ENCODE peak calls at places on chromosomes 1 and 21, in six cellular contexts. One of them, this sample, is unnamed.

GRCh38 chr1:89524369-89525168 is at the start of gene LRRC8B:
- DNase-seq in CD4-positive, CD25-positive, alpha-beta regulatory T cell: peak; percentile 87
- DNase-seq in HAP-1: peak; percentile 95
- DNase-seq in adrenal gland: peak; percentile 95
- DNase-seq in thoracic aorta: peak; percentile 41
- DNase-seq in neuronal stem cell: peak; percentile 86
- DNase-seq in this sample: peak; percentile 88

GRCh38 chr1:17244826-17245740 is 3.8 kb upstream of the PADI3 start:
- DNase-seq in CD4-positive, CD25-positive, alpha-beta regulatory T cell: no peak
- DNase-seq in HAP-1: no peak
- DNase-seq in adrenal gland: no peak
- DNase-seq in thoracic aorta: no peak
- DNase-seq in neuronal stem cell: no peak
- DNase-seq in this sample: peak; percentile 78

GRCh38 chr21:33168886-33169285 is 60.9 kb upstream of the IFNAR2 start:
- DNase-seq in CD4-positive, CD25-positive, alpha-beta regulatory T cell: no peak
- DNase-seq in HAP-1: no peak
- DNase-seq in adrenal gland: no peak
- DNase-seq in thoracic aorta: no peak
- DNase-seq in neuronal stem cell: no peak
- DNase-seq in this sample: no peak

GRCh38 chr1:222880586-222880985 is 65.7 kb downstream of the DISP1 start:
- DNase-seq in CD4-positive, CD25-positive, alpha-beta regulatory T cell: no peak
- DNase-seq in HAP-1: no peak
- DNase-seq in adrenal gland: no peak
- DNase-seq in thoracic aorta: no peak
- DNase-seq in neuronal stem cell: no peak
- DNase-seq in this sample: peak; percentile 37

GRCh38 chr1:23585321-23586022 is 26.2 kb upstream of the ID3 start:
- DNase-seq in CD4-positive, CD25-positive, alpha-beta regulatory T cell: no peak
- DNase-seq in HAP-1: no peak
- DNase-seq in adrenal gland: peak; percentile 59
- DNase-seq in thoracic aorta: no peak
- DNase-seq in neuronal stem cell: no peak
- DNase-seq in this sample: peak; percentile 70

GRCh38 chr1:183355797-183356196 is 62.4 kb downstream of the NMNAT2 start:
- DNase-seq in CD4-positive, CD25-positive, alpha-beta regulatory T cell: no peak
- DNase-seq in HAP-1: no peak
- DNase-seq in adrenal gland: no peak
- DNase-seq in thoracic aorta: no peak
- DNase-seq in neuronal stem cell: no peak
- DNase-seq in this sample: no peak

GRCh38 chr1:234972411-234973191 is 156.0 kb downstream of the TOMM20 start:
- DNase-seq in CD4-positive, CD25-positive, alpha-beta regulatory T cell: no peak
- DNase-seq in HAP-1: no peak
- DNase-seq in adrenal gland: peak; percentile 53
- DNase-seq in thoracic aorta: no peak
- DNase-seq in neuronal stem cell: no peak
- DNase-seq in this sample: no peak

GRCh38 chr1:39720094-39720999 is 18.3 kb upstream of the PPIE start:
- DNase-seq in CD4-positive, CD25-positive, alpha-beta regulatory T cell: peak; percentile 75
- DNase-seq in HAP-1: no peak
- DNase-seq in adrenal gland: peak; percentile 66
- DNase-seq in thoracic aorta: no peak
- DNase-seq in neuronal stem cell: no peak
- DNase-seq in this sample: no peak

GRCh38 chr21:41236361-41236973 is 68.5 kb downstream of the BACE2 start:
- DNase-seq in CD4-positive, CD25-positive, alpha-beta regulatory T cell: no peak
- DNase-seq in HAP-1: no peak
- DNase-seq in adrenal gland: no peak
- DNase-seq in thoracic aorta: no peak
- DNase-seq in neuronal stem cell: no peak
- DNase-seq in this sample: no peak

GRCh38 chr21:36134820-36135390 is at the start of gene CBR3:
- DNase-seq in CD4-positive, CD25-positive, alpha-beta regulatory T cell: peak; percentile 29
- DNase-seq in HAP-1: peak; percentile 70
- DNase-seq in adrenal gland: no peak
- DNase-seq in thoracic aorta: no peak
- DNase-seq in neuronal stem cell: no peak
- DNase-seq in this sample: peak; percentile 88

DNA sequence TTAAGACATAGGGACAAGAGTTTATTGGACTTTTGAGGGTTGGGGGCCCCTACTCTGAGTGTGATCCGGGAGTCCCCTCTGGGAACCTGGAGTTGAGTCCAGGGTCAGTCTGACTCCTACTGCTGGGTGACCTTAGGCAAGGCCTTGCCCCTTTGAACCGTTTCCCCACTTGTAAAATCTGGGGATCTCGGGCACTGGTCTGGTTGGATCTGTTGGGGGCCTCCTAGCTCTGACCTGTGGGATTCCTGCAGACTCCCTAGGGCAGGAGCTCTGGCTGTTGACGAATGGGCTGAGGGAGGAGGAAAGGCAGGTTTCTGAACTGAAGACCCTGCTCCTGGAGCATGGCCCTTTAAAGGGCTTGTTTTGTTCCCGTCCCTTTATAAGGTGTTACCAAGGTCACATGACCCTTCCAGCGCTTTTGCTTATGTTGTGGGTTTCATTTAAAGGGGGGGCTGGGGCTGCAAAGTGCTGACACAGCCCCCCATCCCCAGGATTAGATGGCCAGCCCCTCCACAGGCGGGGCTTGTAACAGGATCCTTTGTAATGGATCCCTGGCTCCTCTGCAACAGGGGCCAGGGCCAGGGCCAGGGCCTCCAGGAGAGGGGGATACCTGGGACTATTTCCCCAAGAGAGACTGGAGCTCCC is 50.7 kb downstream of the YARS1 start:
- DNase-seq in CD4-positive, CD25-positive, alpha-beta regulatory T cell: no peak
- DNase-seq in HAP-1: no peak
- DNase-seq in adrenal gland: no peak
- DNase-seq in thoracic aorta: no peak
- DNase-seq in neuronal stem cell: no peak
- DNase-seq in this sample: no peak
- H3K4me3 ChIP-seq in CD4-positive, CD25-positive, alpha-beta regulatory T cell: no peak overlapping the region
- H3K4me3 ChIP-seq in HAP-1: no peak overlapping the region
- H3K4me3 ChIP-seq in adrenal gland: no peak overlapping the region
- H3K4me3 ChIP-seq in thoracic aorta: no peak overlapping the region
- H3K4me3 ChIP-seq in neuronal stem cell: no peak overlapping the region
- H3K4me3 ChIP-seq in this sample: no peak overlapping the region

GRCh38 chr1:211309617-211310016 is 17.0 kb upstream of the TRAF5 start:
- DNase-seq in CD4-positive, CD25-positive, alpha-beta regulatory T cell: no peak
- DNase-seq in HAP-1: no peak
- DNase-seq in adrenal gland: no peak
- DNase-seq in thoracic aorta: no peak
- DNase-seq in neuronal stem cell: no peak
- DNase-seq in this sample: no peak
- H3K36me3 ChIP-seq in CD4-positive, CD25-positive, alpha-beta regulatory T cell: peaks cover 42% of the 10 kb centered on the region
- H3K36me3 ChIP-seq in HAP-1: peaks cover 10% of the 10 kb centered on the region
- H3K36me3 ChIP-seq in adrenal gland: no peaks in the 10 kb centered on the region
- H3K36me3 ChIP-seq in thoracic aorta: peaks cover 15% of the 10 kb centered on the region
- H3K36me3 ChIP-seq in neuronal stem cell: peaks cover 9% of the 10 kb centered on the region
- H3K36me3 ChIP-seq in this sample: peaks cover 29% of the 10 kb centered on the region

GRCh38 chr1:35278886-35279554 is 10.5 kb downstream of the ZMYM4 start:
- DNase-seq in CD4-positive, CD25-positive, alpha-beta regulatory T cell: no peak
- DNase-seq in HAP-1: no peak
- DNase-seq in adrenal gland: no peak
- DNase-seq in thoracic aorta: no peak
- DNase-seq in neuronal stem cell: no peak
- DNase-seq in this sample: no peak
- H3K9me3 ChIP-seq in CD4-positive, CD25-positive, alpha-beta regulatory T cell: peaks cover 5% of the 10 kb centered on the region
- H3K9me3 ChIP-seq in HAP-1: peaks cover 2% of the 10 kb centered on the region
- H3K9me3 ChIP-seq in adrenal gland: no peaks in the 10 kb centered on the region
- H3K9me3 ChIP-seq in thoracic aorta: no peaks in the 10 kb centered on the region
- H3K9me3 ChIP-seq in neuronal stem cell: peaks cover 8% of the 10 kb centered on the region
- H3K9me3 ChIP-seq in this sample: peaks cover 8% of the 10 kb centered on the region

DNA sequence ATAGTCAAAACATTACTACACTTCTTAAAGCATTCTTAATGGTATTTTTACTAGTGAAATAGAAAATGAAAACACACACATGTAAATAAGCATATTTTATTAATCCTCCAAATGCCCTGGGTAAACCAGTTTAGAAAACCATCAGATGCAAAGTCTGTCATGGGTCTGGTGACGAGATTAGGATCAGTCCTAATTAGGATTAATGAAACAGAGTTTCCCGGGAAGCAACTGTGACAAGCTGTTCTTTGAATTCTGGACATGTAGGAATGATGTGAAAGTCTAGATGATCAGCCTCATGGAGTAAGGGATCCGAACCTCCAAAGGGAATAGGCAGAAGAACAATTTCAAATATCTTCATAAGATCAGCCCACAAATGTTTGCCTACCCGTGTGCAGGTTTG is 250.2 kb downstream of the KIF26B start:
- DNase-seq in CD4-positive, CD25-positive, alpha-beta regulatory T cell: no peak
- DNase-seq in HAP-1: no peak
- DNase-seq in adrenal gland: no peak
- DNase-seq in thoracic aorta: no peak
- DNase-seq in neuronal stem cell: no peak
- DNase-seq in this sample: no peak
- H3K4me3 ChIP-seq in CD4-positive, CD25-positive, alpha-beta regulatory T cell: no peak overlapping the region
- H3K4me3 ChIP-seq in HAP-1: no peak overlapping the region
- H3K4me3 ChIP-seq in adrenal gland: no peak overlapping the region
- H3K4me3 ChIP-seq in thoracic aorta: no peak overlapping the region
- H3K4me3 ChIP-seq in neuronal stem cell: no peak overlapping the region
- H3K4me3 ChIP-seq in this sample: no peak overlapping the region

DNA sequence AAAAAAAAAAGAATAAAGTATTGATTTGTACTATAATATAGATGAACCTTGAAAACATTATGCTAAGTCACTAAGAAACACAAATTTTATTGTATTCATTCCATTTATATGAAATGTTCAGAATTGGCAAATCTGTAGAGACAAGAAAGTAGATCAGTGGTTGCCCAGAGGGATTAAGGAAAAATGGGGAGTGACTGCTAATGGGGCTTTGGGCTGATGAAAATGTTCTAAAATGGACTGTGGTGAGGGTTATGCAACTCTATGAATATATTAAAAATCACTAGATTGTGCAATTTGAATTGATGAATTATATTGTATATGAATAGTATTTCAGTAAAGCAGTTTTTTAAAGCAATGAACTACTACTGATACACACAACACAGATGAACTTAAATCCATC is 10.0 kb downstream of the GDAP2 start:
- DNase-seq in CD4-positive, CD25-positive, alpha-beta regulatory T cell: no peak
- DNase-seq in HAP-1: no peak
- DNase-seq in adrenal gland: no peak
- DNase-seq in thoracic aorta: no peak
- DNase-seq in neuronal stem cell: no peak
- DNase-seq in this sample: no peak
- H3K36me3 ChIP-seq in CD4-positive, CD25-positive, alpha-beta regulatory T cell: peaks cover 49% of the 10 kb centered on the region
- H3K36me3 ChIP-seq in HAP-1: peaks cover 12% of the 10 kb centered on the region
- H3K36me3 ChIP-seq in adrenal gland: no peaks in the 10 kb centered on the region
- H3K36me3 ChIP-seq in thoracic aorta: peaks cover 39% of the 10 kb centered on the region
- H3K36me3 ChIP-seq in neuronal stem cell: peaks cover 4% of the 10 kb centered on the region
- H3K36me3 ChIP-seq in this sample: peaks cover 51% of the 10 kb centered on the region

DNA sequence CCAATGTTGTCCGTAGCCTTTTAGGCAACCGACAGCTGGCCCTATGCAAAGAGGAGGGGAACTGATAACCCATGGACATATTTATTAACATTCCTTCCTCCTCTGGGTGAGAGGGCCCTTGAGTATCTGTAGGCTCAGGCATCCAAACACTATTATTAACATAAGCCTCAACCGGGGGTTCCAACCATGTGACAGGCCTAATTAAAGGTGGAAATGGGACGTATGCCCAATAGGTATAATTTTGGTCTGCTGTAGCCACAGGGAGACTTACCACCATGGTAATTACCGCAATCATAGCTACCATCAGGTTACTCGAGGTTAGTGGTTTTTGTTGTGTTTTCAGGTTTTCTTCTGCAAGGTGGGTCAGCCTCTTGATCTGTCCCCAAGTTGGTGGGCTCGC is 5.3 kb downstream of the DAP3 start:
- DNase-seq in CD4-positive, CD25-positive, alpha-beta regulatory T cell: no peak
- DNase-seq in HAP-1: no peak
- DNase-seq in adrenal gland: no peak
- DNase-seq in thoracic aorta: no peak
- DNase-seq in neuronal stem cell: no peak
- DNase-seq in this sample: no peak
- H3K9me3 ChIP-seq in CD4-positive, CD25-positive, alpha-beta regulatory T cell: no peaks in the 10 kb centered on the region
- H3K9me3 ChIP-seq in HAP-1: peaks cover 3% of the 10 kb centered on the region
- H3K9me3 ChIP-seq in adrenal gland: no peaks in the 10 kb centered on the region
- H3K9me3 ChIP-seq in thoracic aorta: no peaks in the 10 kb centered on the region
- H3K9me3 ChIP-seq in neuronal stem cell: no peaks in the 10 kb centered on the region
- H3K9me3 ChIP-seq in this sample: peaks cover 38% of the 10 kb centered on the region

GRCh38 chr21:29710498-29710897 is 229.3 kb downstream of the GRIK1 start:
- DNase-seq in CD4-positive, CD25-positive, alpha-beta regulatory T cell: no peak
- DNase-seq in HAP-1: no peak
- DNase-seq in adrenal gland: no peak
- DNase-seq in thoracic aorta: no peak
- DNase-seq in neuronal stem cell: no peak
- DNase-seq in this sample: no peak
- H3K4me3 ChIP-seq in CD4-positive, CD25-positive, alpha-beta regulatory T cell: no peak overlapping the region
- H3K4me3 ChIP-seq in HAP-1: no peak overlapping the region
- H3K4me3 ChIP-seq in adrenal gland: no peak overlapping the region
- H3K4me3 ChIP-seq in thoracic aorta: no peak overlapping the region
- H3K4me3 ChIP-seq in neuronal stem cell: no peak overlapping the region
- H3K4me3 ChIP-seq in this sample: no peak overlapping the region

GRCh38 chr1:200991039-200991698 is 32.3 kb downstream of the KIF21B start:
- DNase-seq in CD4-positive, CD25-positive, alpha-beta regulatory T cell: no peak
- DNase-seq in HAP-1: no peak
- DNase-seq in adrenal gland: no peak
- DNase-seq in thoracic aorta: no peak
- DNase-seq in neuronal stem cell: no peak
- DNase-seq in this sample: no peak
- H3K36me3 ChIP-seq in CD4-positive, CD25-positive, alpha-beta regulatory T cell: peaks cover 96% of the 10 kb centered on the region
- H3K36me3 ChIP-seq in HAP-1: no peaks in the 10 kb centered on the region
- H3K36me3 ChIP-seq in adrenal gland: no peaks in the 10 kb centered on the region
- H3K36me3 ChIP-seq in thoracic aorta: no peaks in the 10 kb centered on the region
- H3K36me3 ChIP-seq in neuronal stem cell: peaks cover 27% of the 10 kb centered on the region
- H3K36me3 ChIP-seq in this sample: no peaks in the 10 kb centered on the region

GRCh38 chr1:109705411-109705810 is 6.6 kb upstream of the GSTM5 start:
- DNase-seq in CD4-positive, CD25-positive, alpha-beta regulatory T cell: no peak
- DNase-seq in HAP-1: no peak
- DNase-seq in adrenal gland: no peak
- DNase-seq in thoracic aorta: no peak
- DNase-seq in neuronal stem cell: no peak
- DNase-seq in this sample: no peak
- H3K9me3 ChIP-seq in CD4-positive, CD25-positive, alpha-beta regulatory T cell: no peaks in the 10 kb centered on the region
- H3K9me3 ChIP-seq in HAP-1: peaks cover 4% of the 10 kb centered on the region
- H3K9me3 ChIP-seq in adrenal gland: no peaks in the 10 kb centered on the region
- H3K9me3 ChIP-seq in thoracic aorta: no peaks in the 10 kb centered on the region
- H3K9me3 ChIP-seq in neuronal stem cell: no peaks in the 10 kb centered on the region
- H3K9me3 ChIP-seq in this sample: peaks cover 15% of the 10 kb centered on the region

DNA sequence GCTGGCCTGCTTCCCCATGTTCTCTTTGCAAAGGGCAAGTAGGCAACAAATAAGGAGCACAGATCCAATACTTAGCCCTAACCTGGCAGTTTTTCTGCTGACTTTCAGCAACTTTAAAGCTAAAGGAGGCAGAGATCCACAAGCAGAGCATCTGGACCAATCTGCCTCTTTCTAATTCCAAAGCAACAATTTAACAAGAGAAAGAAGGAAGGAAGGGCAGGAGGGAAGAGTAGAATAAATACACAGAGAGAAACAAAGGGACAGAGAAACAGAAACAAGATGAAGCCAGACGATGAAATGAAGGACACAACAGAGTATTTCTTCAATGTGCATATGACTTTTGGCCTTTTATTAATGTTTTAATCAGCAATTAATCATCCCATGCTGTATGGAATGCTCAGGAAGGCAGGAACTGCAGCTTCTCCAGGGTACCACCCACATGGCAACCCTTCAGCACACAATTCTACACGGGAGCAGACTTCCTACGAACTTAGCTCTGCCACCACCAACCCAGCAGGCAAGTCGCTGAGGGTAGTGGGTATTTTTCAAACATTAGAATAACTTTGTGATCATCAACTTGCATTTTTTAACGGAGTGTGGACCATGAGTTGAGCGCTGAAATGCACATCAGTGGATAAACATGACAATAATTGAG is 15.3 kb downstream of the CLCC1 start:
- DNase-seq in CD4-positive, CD25-positive, alpha-beta regulatory T cell: no peak
- DNase-seq in HAP-1: no peak
- DNase-seq in adrenal gland: no peak
- DNase-seq in thoracic aorta: no peak
- DNase-seq in neuronal stem cell: no peak
- DNase-seq in this sample: no peak
- H3K4me3 ChIP-seq in CD4-positive, CD25-positive, alpha-beta regulatory T cell: no peak overlapping the region
- H3K4me3 ChIP-seq in HAP-1: no peak overlapping the region
- H3K4me3 ChIP-seq in adrenal gland: no peak overlapping the region
- H3K4me3 ChIP-seq in thoracic aorta: peak overlapping the region; percentile 9
- H3K4me3 ChIP-seq in neuronal stem cell: no peak overlapping the region
- H3K4me3 ChIP-seq in this sample: no peak overlapping the region